ENCODE peak calls at places on chromosome 12, in nine cellular contexts. E is endothelial cell of umbilical vein, Q is brain microvascular endothelial cell, C is cardiac muscle cell, Z is astrocyte, V is pancreas, J is choroid plexus epithelial cell, L is adrenal gland, U is bronchial epithelial cell. W is an unnamed sample.

GRCh38 chr12:110199360-110200123 is 75.4 kb downstream of the IFT81 start:
- DNase-seq in E (peak), Q (peak), C (no peak), Z (peak), V (no peak), J (peak), L (no peak), U (peak), W (no peak)

GRCh38 chr12:102005256-102005655 is 56.5 kb downstream of the WASHC3 start:
- DNase-seq in E (no peak), Q (no peak), C (no peak), Z (no peak), V (no peak), J (no peak), L (no peak), U (no peak), W (no peak)

GRCh38 chr12:78118486-78118885 is 287.8 kb downstream of the NAV3 start:
- DNase-seq in E (no peak), Q (no peak), C (no peak), Z (no peak), V (no peak), J (peak), L (no peak), U (no peak), W (no peak)

GRCh38 chr12:74689071-74689655 is 151.5 kb downstream of the ATXN7L3B start:
- DNase-seq in E (peak), Q (peak), C (peak), Z (peak), V (no peak), J (peak), L (no peak), U (peak), W (no peak)

GRCh38 chr12:53530920-53531319 is 23.6 kb upstream of the NPFF start:
- DNase-seq in E (no peak), Q (peak), C (no peak), Z (peak), V (no peak), J (peak), L (no peak), U (peak), W (no peak)

GRCh38 chr12:28191018-28191595 is 851 bp downstream of the CCDC91 start:
- DNase-seq in E (no peak), Q (no peak), C (no peak), Z (peak), V (no peak), J (no peak), L (no peak), U (peak), W (no peak)

GRCh38 chr12:6224550-6224949 is 24.4 kb downstream of the CD9 start:
- DNase-seq in E (peak), Q (no peak), C (no peak), Z (peak), V (no peak), J (no peak), L (peak), U (peak), W (no peak)

GRCh38 chr12:111578276-111578970 is 20.7 kb downstream of the ATXN2 start:
- DNase-seq in E (peak), Q (peak), C (no peak), Z (peak), V (no peak), J (peak), L (no peak), U (peak), W (no peak)

GRCh38 chr12:54141534-54142475 is 47.0 kb downstream of the SMUG1 start:
- DNase-seq in E (no peak), Q (no peak), C (no peak), Z (peak), V (no peak), J (no peak), L (no peak), U (no peak), W (no peak)

GRCh38 chr12:6638305-6638704 is 2.5 kb upstream of the LPAR5 start:
- DNase-seq in E (no peak), Q (no peak), C (no peak), Z (no peak), V (no peak), J (no peak), L (no peak), U (no peak), W (no peak)

GRCh38 chr12:120719496-120720233 is 6.0 kb upstream of the ACADS start:
- DNase-seq in E (no peak), Q (no peak), C (no peak), Z (no peak), V (no peak), J (no peak), L (no peak), U (no peak), W (no peak)

GRCh38 chr12:23083267-23083666 is 458.3 kb downstream of the ETNK1 start:
- DNase-seq in E (peak), Q (peak), C (no peak), Z (peak), V (no peak), J (peak), L (no peak), U (peak), W (no peak)

GRCh38 chr12:24109381-24110039 is 160.0 kb upstream of the SOX5 start:
- DNase-seq in E (peak), Q (no peak), C (peak), Z (peak), V (no peak), J (peak), L (no peak), U (peak), W (no peak)

GRCh38 chr12:127270193-127270592 is 996.8 kb upstream of the TMEM132C start:
- DNase-seq in E (no peak), Q (peak), C (no peak), Z (peak), V (no peak), J (peak), L (no peak), U (peak), W (no peak)

GRCh38 chr12:51911788-51912711 is 4.7 kb downstream of the ACVRL1 start:
- DNase-seq in E (peak), Q (no peak), C (no peak), Z (no peak), V (no peak), J (no peak), L (no peak), U (no peak), W (no peak)

GRCh38 chr12:105982022-105982421 is 156.7 kb downstream of the NUAK1 start:
- DNase-seq in E (no peak), Q (no peak), C (peak), Z (no peak), V (no peak), J (no peak), L (no peak), U (no peak), W (no peak)

GRCh38 chr12:77571768-77572167 is 258.9 kb upstream of the NAV3 start:
- DNase-seq in E (no peak), Q (no peak), C (no peak), Z (no peak), V (no peak), J (no peak), L (no peak), U (no peak), W (no peak)

GRCh38 chr12:68446896-68447806 is 115.0 kb upstream of the MDM1 start:
- DNase-seq in E (no peak), Q (no peak), C (peak), Z (no peak), V (no peak), J (peak), L (no peak), U (no peak), W (no peak)

GRCh38 chr12:56634242-56634836 is 4.2 kb upstream of the BAZ2A start:
- DNase-seq in E (peak), Q (no peak), C (peak), Z (no peak), V (peak), J (peak), L (peak), U (peak), W (no peak)

GRCh38 chr12:87848248-87848868 is 180.8 kb downstream of the C12orf50 start:
- DNase-seq in E (peak), Q (peak), C (peak), Z (peak), V (peak), J (peak), L (peak), U (peak), W (no peak)

GRCh38 chr12:130479401-130480125 is 141.9 kb downstream of the PIWIL1 start:
- DNase-seq in E (no peak), Q (no peak), C (no peak), Z (no peak), V (no peak), J (no peak), L (no peak), U (no peak), W (no peak)

GRCh38 chr12:88552672-88553079 is 27.6 kb downstream of the KITLG start:
- DNase-seq in E (no peak), Q (no peak), C (no peak), Z (peak), V (no peak), J (peak), L (no peak), U (peak), W (no peak)

GRCh38 chr12:42213954-42214426 is 24.1 kb downstream of the YAF2 start:
- DNase-seq in E (peak), Q (peak), C (peak), Z (peak), V (peak), J (peak), L (peak), U (no peak), W (no peak)

GRCh38 chr12:110861729-110862128 is 14.9 kb downstream of the CCDC63 start:
- DNase-seq in E (no peak), Q (no peak), C (no peak), Z (no peak), V (no peak), J (no peak), L (no peak), U (no peak), W (no peak)

GRCh38 chr12:76688001-76688400 is 75.9 kb upstream of the ZDHHC17 start:
- DNase-seq in E (peak), Q (no peak), C (no peak), Z (peak), V (no peak), J (peak), L (no peak), U (no peak), W (no peak)

GRCh38 chr12:59927041-59927440 is 331.2 kb downstream of the SLC16A7 start:
- DNase-seq in E (no peak), Q (no peak), C (no peak), Z (peak), V (no peak), J (no peak), L (no peak), U (peak), W (no peak)

GRCh38 chr12:22882559-22882958 is 257.6 kb downstream of the ETNK1 start:
- DNase-seq in E (no peak), Q (no peak), C (no peak), Z (no peak), V (no peak), J (peak), L (no peak), U (no peak), W (no peak)

GRCh38 chr12:50222275-50222783 is 55.2 kb upstream of the CERS5 start:
- DNase-seq in E (peak), Q (peak), C (peak), Z (peak), V (no peak), J (peak), L (peak), U (peak), W (no peak)

GRCh38 chr12:62866451-62867082 is 68.4 kb downstream of the PPM1H start:
- DNase-seq in E (peak), Q (peak), C (peak), Z (peak), V (no peak), J (peak), L (no peak), U (peak), W (no peak)

GRCh38 chr12:8771072-8771471 is 51.3 kb upstream of the A2ML1 start:
- DNase-seq in E (no peak), Q (no peak), C (no peak), Z (no peak), V (no peak), J (no peak), L (no peak), U (no peak), W (no peak)

GRCh38 chr12:7395950-7396349 is 48.0 kb downstream of the CD163L1 start:
- DNase-seq in E (peak), Q (peak), C (no peak), Z (no peak), V (no peak), J (no peak), L (no peak), U (peak), W (no peak)

GRCh38 chr12:115506822-115507629 is 770.5 kb downstream of the MED13L start:
- DNase-seq in E (no peak), Q (no peak), C (no peak), Z (no peak), V (no peak), J (no peak), L (no peak), U (no peak), W (no peak)

GRCh38 chr12:26795899-26796298 is 37.1 kb downstream of the ITPR2 start:
- DNase-seq in E (no peak), Q (no peak), C (no peak), Z (no peak), V (no peak), J (no peak), L (no peak), U (no peak), W (no peak)

GRCh38 chr12:107645630-107646333 is 39.8 kb upstream of the PWP1 start:
- DNase-seq in E (peak), Q (no peak), C (peak), Z (no peak), V (no peak), J (peak), L (no peak), U (no peak), W (no peak)

GRCh38 chr12:52005903-52006703 is 643 bp upstream of the TAMALIN start:
- DNase-seq in E (no peak), Q (no peak), C (peak), Z (no peak), V (no peak), J (no peak), L (no peak), U (no peak), W (no peak)

GRCh38 chr12:122656298-122656697 is 46.9 kb downstream of the HCAR2 start:
- DNase-seq in E (no peak), Q (no peak), C (no peak), Z (no peak), V (no peak), J (no peak), L (no peak), U (peak), W (no peak)
- TF ChIP-seq CTCF in E (no peak), Q (no peak), C (no peak), Z (no peak), V (no peak), J (no peak), L (no peak), U (no peak), W (no peak)

DNA sequence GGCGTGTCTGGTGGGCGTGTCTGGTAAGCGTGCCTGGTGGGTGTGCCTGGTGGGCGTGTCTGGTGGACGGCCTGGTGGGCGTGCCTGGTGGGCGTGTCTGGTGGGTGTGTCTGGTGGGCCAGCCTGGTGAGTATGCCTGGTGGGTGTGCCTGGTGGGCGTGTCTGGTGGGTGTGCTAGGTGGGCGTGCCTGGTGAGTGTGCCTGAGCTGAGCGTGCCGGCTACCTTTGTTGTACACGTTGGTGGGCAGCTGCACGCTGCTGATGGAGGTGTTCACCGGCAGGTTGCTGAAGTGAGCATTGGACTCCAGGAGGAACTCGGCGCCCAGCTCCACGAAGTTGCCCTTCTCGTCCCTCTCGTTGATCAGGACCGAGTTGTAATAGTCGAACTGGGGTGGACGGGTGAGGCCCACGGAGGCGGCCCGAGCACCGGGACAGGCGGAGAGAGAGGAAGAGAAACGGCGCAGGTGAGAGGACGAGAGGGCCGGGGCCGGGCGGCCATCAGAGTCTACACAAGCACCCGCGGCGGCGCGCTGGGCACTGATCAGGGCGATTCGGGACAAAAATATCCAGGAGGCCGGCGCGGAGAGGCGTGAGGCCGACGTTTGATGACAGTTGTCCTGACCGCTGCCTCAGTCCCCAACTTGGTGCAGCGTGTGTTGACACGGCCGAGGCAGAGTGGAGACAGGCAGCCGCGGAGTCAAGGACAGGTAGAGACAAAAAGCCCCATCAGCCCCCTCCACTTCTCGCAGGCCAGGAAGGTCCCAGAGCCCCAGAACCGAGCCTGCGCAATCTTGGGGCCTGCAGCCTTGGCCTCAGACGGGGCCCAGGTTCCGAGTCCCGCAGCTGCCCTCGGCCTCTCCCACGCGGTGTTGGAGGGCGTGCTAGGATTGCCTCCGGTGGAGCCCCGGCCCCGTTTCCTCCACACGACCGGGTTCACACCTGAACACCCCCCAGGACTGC is 10.5 kb downstream of the CACNA2D4 start:
- DNase-seq in E (peak), Q (no peak), C (no peak), Z (no peak), V (no peak), J (no peak), L (peak), U (no peak), W (no peak)
- TF ChIP-seq CTCF in E (no peak), Q (no peak), C (no peak), Z (no peak), V (no peak), J (no peak), L (no peak), U (no peak), W (no peak)

GRCh38 chr12:131600160-131600532 is 110.7 kb upstream of the SFSWAP start:
- DNase-seq in E (no peak), Q (no peak), C (no peak), Z (no peak), V (no peak), J (no peak), L (no peak), U (no peak), W (no peak)
- TF ChIP-seq CTCF in E (no peak), Q (no peak), C (no peak), Z (no peak), V (no peak), J (no peak), L (no peak), U (no peak), W (no peak)

DNA sequence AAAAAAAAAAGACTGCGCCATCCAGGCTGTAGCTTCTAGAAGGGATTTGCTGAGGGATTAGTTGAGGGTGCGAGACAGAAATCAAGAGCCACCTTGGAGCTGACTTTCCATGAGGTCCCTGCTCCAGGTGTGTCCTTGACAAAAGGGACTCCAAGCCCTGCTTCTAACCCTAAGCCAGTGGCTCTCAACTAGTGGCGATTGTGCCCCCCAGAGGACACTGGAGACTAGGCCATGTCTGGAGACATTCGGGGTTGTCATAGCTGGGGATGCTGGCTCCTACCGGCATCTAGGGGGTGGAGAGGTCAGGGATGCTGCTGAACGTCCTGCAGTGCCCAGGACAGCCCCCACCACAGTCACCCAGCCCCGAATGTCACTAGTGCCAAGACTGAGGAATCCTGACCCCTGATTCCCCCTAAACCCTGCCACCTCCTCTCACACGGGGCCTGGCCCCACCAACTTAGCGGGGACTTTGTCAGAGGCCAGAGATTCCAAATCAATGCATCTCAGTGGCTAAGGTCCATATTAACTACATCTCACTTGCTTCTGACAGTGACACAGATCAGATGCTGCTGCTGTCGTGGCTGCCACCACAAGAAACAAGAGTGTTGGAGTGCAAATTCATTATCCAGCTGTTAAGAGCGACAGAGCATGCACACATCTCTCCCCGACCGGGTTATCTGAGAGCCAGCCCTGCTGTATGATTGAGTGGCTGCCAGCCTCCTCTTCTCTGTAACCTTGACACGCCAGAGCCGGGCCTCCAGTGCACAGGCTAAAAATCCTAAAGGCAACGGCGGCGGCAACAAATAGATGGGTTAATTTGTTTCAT is 40.4 kb downstream of the SPRING1 start:
- DNase-seq in E (no peak), Q (no peak), C (peak), Z (no peak), V (peak), J (no peak), L (peak), U (no peak), W (no peak)
- TF ChIP-seq CTCF in E (peak), Q (peak), C (peak), Z (peak), V (no peak), J (peak), L (no peak), U (peak), W (no peak)

GRCh38 chr12:13027508-13027907 is 16.7 kb upstream of the FAM234B start:
- DNase-seq in E (no peak), Q (no peak), C (no peak), Z (no peak), V (no peak), J (no peak), L (no peak), U (no peak), W (no peak)

GRCh38 chr12:13022737-13023370 is 21.3 kb upstream of the FAM234B start:
- DNase-seq in E (no peak), Q (no peak), C (no peak), Z (no peak), V (no peak), J (no peak), L (no peak), U (no peak), W (no peak)

GRCh38 chr12:13028825-13029570 is 15.2 kb upstream of the FAM234B start:
- DNase-seq in E (no peak), Q (no peak), C (no peak), Z (no peak), V (no peak), J (no peak), L (no peak), U (no peak), W (no peak)

GRCh38 chr12:13027032-13027431 is 17.1 kb upstream of the FAM234B start:
- DNase-seq in E (no peak), Q (no peak), C (no peak), Z (no peak), V (no peak), J (no peak), L (no peak), U (no peak), W (no peak)

GRCh38 chr12:13024151-13024946 is 19.8 kb upstream of the FAM234B start:
- DNase-seq in E (peak), Q (peak), C (no peak), Z (no peak), V (peak), J (peak), L (no peak), U (peak), W (no peak)
- TF ChIP-seq CTCF in E (peak), Q (peak), C (peak), Z (no peak), V (no peak), J (peak), L (no peak), U (no peak), W (no peak)

W was measured in omental fat pad.